ENCODE peak calls at places on chromosomes 11 and 22, in six cellular contexts. A, C, T, L, V and J are unnamed samples.

GRCh38 chr11:79087238-79087956 is 353.4 kb downstream of the TENM4 start:
- DNase-seq in A (no peak), C (no peak), T (no peak), L (peak; percentile 30), V (no peak), J (peak; percentile 24)

GRCh38 chr11:125069796-125070195 is 6.7 kb downstream of the SLC37A2 start:
- DNase-seq in A (no peak), C (no peak), T (no peak), L (no peak), V (peak; percentile 62), J (no peak)

GRCh38 chr11:121248496-121248895 is 44.1 kb upstream of the SC5D start:
- DNase-seq in A (no peak), C (no peak), T (no peak), L (no peak), V (no peak), J (no peak)

GRCh38 chr11:86919557-86920210 is 35.5 kb downstream of the FZD4 start:
- DNase-seq in A (no peak), C (peak; percentile 28), T (no peak), L (peak; percentile 63), V (no peak), J (no peak)

GRCh38 chr22:44450503-44450902 is 47.5 kb downstream of the RTL6 start:
- DNase-seq in A (no peak), C (no peak), T (no peak), L (no peak), V (peak; percentile 46), J (no peak)

GRCh38 chr22:45341503-45341902 is 31.8 kb downstream of the FAM118A start:
- DNase-seq in A (peak; percentile 36), C (peak; percentile 26), T (no peak), L (no peak), V (no peak), J (no peak)

GRCh38 chr11:114262681-114263509 is 33.3 kb upstream of the NNMT start:
- DNase-seq in A (no peak), C (peak; percentile 43), T (no peak), L (peak; percentile 71), V (peak; percentile 47), J (no peak)

GRCh38 chr11:32427616-32427934 is 7.8 kb downstream of the WT1 start:
- DNase-seq in A (no peak), C (no peak), T (no peak), L (no peak), V (no peak), J (no peak)

GRCh38 chr11:107957109-107957588 is 28.9 kb downstream of the RAB39A start:
- DNase-seq in A (no peak), C (no peak), T (no peak), L (no peak), V (no peak), J (no peak)

GRCh38 chr11:69307421-69307820 is 13.5 kb downstream of the MYEOV start:
- DNase-seq in A (no peak), C (no peak), T (no peak), L (no peak), V (peak; percentile 34), J (no peak)

GRCh38 chr11:32792948-32793475 is 1.4 kb downstream of the CCDC73 start:
- DNase-seq in A (peak; percentile 48), C (peak; percentile 51), T (peak; percentile 66), L (peak; percentile 66), V (no peak), J (peak; percentile 30)

GRCh38 chr22:45212306-45212709 is 28.4 kb downstream of the KIAA0930 start:
- DNase-seq in A (no peak), C (peak; percentile 74), T (peak; percentile 72), L (peak; percentile 87), V (peak; percentile 81), J (peak; percentile 72)

GRCh38 chr11:8956860-8957259 is 7.4 kb downstream of the TMEM9B start:
- DNase-seq in A (no peak), C (no peak), T (no peak), L (no peak), V (no peak), J (no peak)

GRCh38 chr11:117831661-117832415 is 7.3 kb upstream of the FXYD2 start:
- DNase-seq in A (no peak), C (no peak), T (peak; percentile 11), L (no peak), V (no peak), J (no peak)

GRCh38 chr11:106456651-106457050 is 379.2 kb downstream of the AASDHPPT start:
- DNase-seq in A (no peak), C (no peak), T (no peak), L (no peak), V (no peak), J (peak; percentile 52)

GRCh38 chr11:61193596-61193995 is 9.7 kb upstream of the PGA3 start:
- DNase-seq in A (no peak), C (no peak), T (no peak), L (no peak), V (no peak), J (no peak)

GRCh38 chr22:41480397-41480735 is 11.4 kb downstream of the ACO2 start:
- DNase-seq in A (no peak), C (no peak), T (no peak), L (peak; percentile 68), V (no peak), J (no peak)

GRCh38 chr11:119307219-119307618 is 9.7 kb downstream of the MCAM start:
- DNase-seq in A (no peak), C (no peak), T (no peak), L (no peak), V (no peak), J (no peak)

GRCh38 chr11:57001674-57002401 is 13.1 kb downstream of the OR5AK2 start:
- DNase-seq in A (no peak), C (no peak), T (no peak), L (no peak), V (no peak), J (no peak)

GRCh38 chr11:14435717-14436116 is 63.9 kb downstream of the COPB1 start:
- DNase-seq in A (no peak), C (no peak), T (no peak), L (no peak), V (no peak), J (no peak)

GRCh38 chr11:45982656-45983470 is 60.4 kb downstream of the LARGE2 start:
- DNase-seq in A (no peak), C (peak; percentile 63), T (peak; percentile 47), L (peak; percentile 69), V (no peak), J (peak; percentile 60)

GRCh38 chr11:110317516-110317932 is 21.1 kb upstream of the RDX start:
- DNase-seq in A (no peak), C (peak; percentile 60), T (no peak), L (no peak), V (no peak), J (no peak)

GRCh38 chr11:83782329-83782728 is 496.2 kb upstream of the CCDC90B start:
- DNase-seq in A (no peak), C (no peak), T (no peak), L (no peak), V (no peak), J (no peak)

GRCh38 chr11:2269601-2270321 is 627 bp downstream of the ASCL2 start:
- DNase-seq in A (peak; percentile 34), C (peak; percentile 5), T (no peak), L (peak; percentile 84), V (peak; percentile 82), J (peak; percentile 38)
- TF ChIP-seq CTCF in A (no peak), C (peak; percentile 25), T (no peak), L (peak; percentile 37), V (peak; percentile 25), J (peak; percentile 53)

DNA sequence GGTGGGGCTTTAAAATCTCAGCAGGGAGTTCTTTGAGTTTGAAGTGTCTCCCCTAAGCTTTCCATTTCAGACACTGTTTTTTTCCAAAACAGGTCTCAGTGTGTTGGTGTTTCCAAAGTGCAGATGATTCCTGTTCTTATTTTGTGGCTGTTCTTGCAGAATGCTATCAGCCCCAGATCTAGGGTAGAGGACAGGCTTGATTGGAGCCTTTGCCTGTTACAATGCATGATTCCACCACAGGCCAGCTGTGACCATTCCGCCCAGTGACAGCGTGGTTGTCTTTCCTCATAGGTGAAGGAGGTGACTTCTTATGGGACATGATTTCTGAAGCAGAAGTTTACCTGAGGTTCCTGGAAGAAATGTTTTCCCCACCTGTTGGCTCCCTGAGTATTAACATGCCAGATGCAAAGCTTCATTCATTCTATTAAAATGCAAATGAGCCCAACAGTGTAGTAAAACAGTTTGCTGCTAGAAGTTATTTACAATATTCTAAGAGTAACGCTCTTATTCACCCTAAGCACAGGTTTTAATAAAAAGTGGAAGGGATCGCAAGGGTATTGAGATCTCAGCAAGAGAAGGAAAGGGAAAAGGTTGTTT is 36.9 kb upstream of the BIRC3 start:
- DNase-seq in A (no peak), C (no peak), T (no peak), L (no peak), V (no peak), J (no peak)
- H3K27ac ChIP-seq in A (no peak overlapping the region), C (no peak overlapping the region), T (no peak overlapping the region), L (peak overlapping the region; percentile 51), V (no peak overlapping the region), J (no peak overlapping the region)

GRCh38 chr11:63876616-63877015 is 37.7 kb downstream of the MARK2 start:
- DNase-seq in A (no peak), C (no peak), T (no peak), L (no peak), V (no peak), J (no peak)
- H3K4me1 ChIP-seq in A (peaks cover 75% of the 10 kb centered on the region), C (peaks cover 84% of the 10 kb centered on the region), T (peaks cover 40% of the 10 kb centered on the region), L (peaks cover 43% of the 10 kb centered on the region), V (peaks cover 54% of the 10 kb centered on the region), J (peaks cover 16% of the 10 kb centered on the region)

DNA sequence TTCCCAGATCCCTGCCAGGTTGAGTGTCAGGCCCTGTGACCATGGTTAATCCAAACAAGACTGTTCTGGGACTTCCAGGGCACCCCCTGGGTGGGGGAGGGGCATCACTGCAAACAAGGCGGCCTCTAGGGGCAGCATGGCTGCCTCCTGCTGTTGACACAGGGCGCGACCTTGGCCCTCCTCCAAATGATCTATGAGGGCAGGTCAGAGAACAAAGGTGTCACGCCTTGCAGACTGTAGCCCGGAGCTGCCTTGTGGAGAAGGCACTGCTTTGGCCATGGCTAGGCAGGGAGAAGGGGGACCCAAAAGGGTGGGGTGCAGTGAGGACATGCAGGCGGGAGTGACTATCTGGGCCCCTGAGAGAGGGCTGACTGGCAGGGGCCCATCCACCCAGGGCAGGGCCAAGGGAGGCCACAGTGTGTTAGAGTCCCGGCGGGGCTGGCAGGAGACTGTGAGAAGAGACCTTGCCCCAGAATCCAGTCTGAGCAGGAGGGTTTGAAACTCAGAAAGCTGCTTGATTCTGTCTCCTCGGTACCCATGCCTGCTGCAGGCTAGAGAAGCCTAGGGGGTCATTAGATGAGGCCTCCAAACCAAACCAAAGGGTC is 35.6 kb downstream of the KCNC1 start:
- DNase-seq in A (no peak), C (no peak), T (no peak), L (peak; percentile 71), V (peak; percentile 61), J (no peak)
- TF ChIP-seq CTCF in A (no peak), C (no peak), T (no peak), L (no peak), V (no peak), J (peak; percentile 19)

DNA sequence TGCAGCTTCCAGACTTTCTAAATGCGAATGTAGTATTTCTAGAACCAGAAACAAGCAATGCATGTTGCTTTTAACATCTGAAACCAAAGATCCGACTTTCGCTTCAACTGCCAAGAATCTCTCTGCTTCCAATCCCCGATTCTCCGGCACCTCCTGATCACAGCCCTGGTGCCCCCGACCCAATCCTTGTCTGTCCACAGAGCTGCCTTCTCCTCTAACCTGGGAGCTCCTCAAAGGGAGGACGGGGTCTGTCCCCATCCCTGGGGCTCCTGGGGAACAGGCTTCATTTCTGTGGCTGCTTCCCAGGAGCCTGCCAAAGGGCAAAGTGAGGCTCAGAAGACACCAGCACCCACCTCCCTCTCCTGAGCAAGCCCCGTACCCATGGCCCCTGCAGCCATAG is 521 bp downstream of the ALDH3B2 start:
- DNase-seq in A (no peak), C (no peak), T (no peak), L (no peak), V (peak; percentile 42), J (no peak)
- H3K27ac ChIP-seq in A (no peak overlapping the region), C (no peak overlapping the region), T (no peak overlapping the region), L (no peak overlapping the region), V (no peak overlapping the region), J (no peak overlapping the region)